ENCODE peak calls at places on chromosomes 11 and 22, in six cellular contexts. K is CD4-positive, alpha-beta T cell; O is GM06990; H is iris pigment epithelial cell; N is activated gamma-delta T cell; J is stromal cell of bone marrow. D is an unnamed sample.

GRCh38 chr11:76642341-76642740 is 28.2 kb downstream of the LRRC32 start:
- DNase-seq in K (no peak), O (no peak), H (no peak), N (no peak), J (no peak), D (no peak)

GRCh38 chr11:17991799-17992433 is 20.9 kb downstream of the SERGEF start:
- DNase-seq in K (peak), O (no peak), H (peak), N (no peak), J (peak), D (peak)

GRCh38 chr11:71164186-71164585 is 88.2 kb downstream of the SHANK2 start:
- DNase-seq in K (no peak), O (no peak), H (no peak), N (no peak), J (no peak), D (no peak)

GRCh38 chr22:50699754-50700386 is 27.2 kb downstream of the SHANK3 start:
- DNase-seq in K (no peak), O (no peak), H (no peak), N (no peak), J (no peak), D (no peak)

GRCh38 chr11:7186190-7186589 is 65.5 kb upstream of the SYT9 start:
- DNase-seq in K (no peak), O (no peak), H (peak), N (no peak), J (no peak), D (peak)

GRCh38 chr11:102292951-102293350 is 24.3 kb upstream of the BIRC3 start:
- DNase-seq in K (no peak), O (no peak), H (no peak), N (no peak), J (no peak), D (no peak)

GRCh38 chr11:635945-636510 is 1.0 kb upstream of the DRD4 start:
- DNase-seq in K (no peak), O (no peak), H (no peak), N (no peak), J (no peak), D (no peak)

GRCh38 chr22:43417555-43417954 is 5.7 kb downstream of the MPPED1 start:
- DNase-seq in K (no peak), O (no peak), H (no peak), N (no peak), J (no peak), D (no peak)

GRCh38 chr22:37176464-37177061 is 11.5 kb downstream of the C1QTNF6 start:
- DNase-seq in K (no peak), O (no peak), H (peak), N (no peak), J (peak), D (peak)

GRCh38 chr11:117972044-117972443 is 14.2 kb upstream of the IL10RA start:
- DNase-seq in K (no peak), O (no peak), H (no peak), N (no peak), J (no peak), D (no peak)

GRCh38 chr11:120354779-120355178 is 18.6 kb downstream of the ARHGEF12 start:
- DNase-seq in K (no peak), O (no peak), H (no peak), N (no peak), J (no peak), D (no peak)

GRCh38 chr22:42754658-42755057 is 34.0 kb upstream of the A4GALT start:
- DNase-seq in K (no peak), O (no peak), H (no peak), N (no peak), J (peak), D (peak)

GRCh38 chr11:8360086-8360828 is 96.6 kb upstream of the LMO1 start:
- DNase-seq in K (no peak), O (no peak), H (no peak), N (no peak), J (no peak), D (no peak)

D was measured in EH.